ENCODE peak calls at places on chromosomes 4 and X, in five cellular contexts. G is neuronal stem cell, B is H1, H is IMR-90, P is H9. I is an unnamed sample.

GRCh38 chr4:153432971-153433752 is 33.0 kb upstream of the TMEM131L start:
- DNase-seq in H (peak; percentile 64), G (no peak), B (peak; percentile 19), P (peak; percentile 72), I (peak; percentile 91)

GRCh38 chrX:12249997-12250396 is 111.7 kb downstream of the FRMPD4 start:
- DNase-seq in H (peak; percentile 45), B (no peak), P (no peak), G (no peak), I (no peak)

GRCh38 chr4:176319237-176319703 is 496 bp upstream of the SPCS3 start:
- DNase-seq in B (no peak), G (no peak), H (no peak), P (no peak), I (no peak)

GRCh38 chr4:155353923-155354540 is 22.7 kb downstream of the MAP9 start:
- DNase-seq in P (peak; percentile 45), G (peak; percentile 48), B (no peak), H (peak; percentile 46), I (peak; percentile 51)

GRCh38 chrX:75086731-75087195 is 69.3 kb downstream of the ABCB7 start:
- DNase-seq in B (no peak), G (no peak), H (no peak), P (no peak), I (no peak)

GRCh38 chr4:105623099-105623498 is 70.7 kb downstream of the ARHGEF38 start:
- DNase-seq in G (no peak), P (no peak), B (no peak), H (no peak), I (no peak)

GRCh38 chr4:40548256-40548655 is 81.4 kb downstream of the RBM47 start:
- DNase-seq in G (no peak), H (peak; percentile 45), B (no peak), P (no peak), I (peak; percentile 49)

GRCh38 chr4:151049430-151049884 is 34.4 kb upstream of the LRBA start:
- DNase-seq in P (peak; percentile 93), B (peak; percentile 77), G (no peak), H (no peak), I (peak; percentile 93)

GRCh38 chrX:151722241-151722846 is 6.5 kb downstream of the FATE1 start:
- DNase-seq in G (peak; percentile 27), H (no peak), B (peak; percentile 43), P (peak; percentile 82), I (peak; percentile 75)

GRCh38 chrX:134377537-134377936 is 82.4 kb upstream of the HPRT1 start:
- DNase-seq in H (peak; percentile 52), B (no peak), P (no peak), G (no peak), I (peak; percentile 4)

GRCh38 chr4:53899544-53900274 is 164.7 kb downstream of the CHIC2 start:
- DNase-seq in P (no peak), H (peak; percentile 88), B (no peak), G (no peak), I (no peak)

GRCh38 chr4:26061248-26061986 is 147.4 kb downstream of the SMIM20 start:
- DNase-seq in H (peak; percentile 60), G (no peak), B (peak; percentile 25), P (peak; percentile 72), I (peak; percentile 77)

GRCh38 chrX:259692-260355 is 21.4 kb upstream of the PLCXD1 start:
- DNase-seq in H (no peak), G (no peak), P (peak; percentile 93), B (no peak), I (no peak)

GRCh38 chrX:40105791-40106676 is 8.3 kb upstream of the BCOR start:
- DNase-seq in G (no peak), H (no peak), B (no peak), P (peak; percentile 87), I (peak; percentile 54)

GRCh38 chr4:149884046-149884445 is 68.4 kb upstream of the IQCM start:
- DNase-seq in H (no peak), G (no peak), P (no peak), B (no peak), I (no peak)

GRCh38 chr4:7158991-7159390 is 33.3 kb upstream of the SORCS2 start:
- DNase-seq in H (no peak), G (no peak), B (no peak), P (peak; percentile 14), I (no peak)

GRCh38 chr4:152106113-152106763 is 345.4 kb upstream of the GATB start:
- DNase-seq in H (peak; percentile 97), P (no peak), G (no peak), B (no peak), I (peak; percentile 86)

GRCh38 chrX:38175140-38175539 is 45.5 kb downstream of the SRPX start:
- DNase-seq in P (peak; percentile 67), G (peak; percentile 41), B (peak; percentile 7), H (peak; percentile 28), I (peak; percentile 67)

GRCh38 chrX:16851827-16852226 is 18.3 kb downstream of the RBBP7 start:
- DNase-seq in P (no peak), B (no peak), H (no peak), G (no peak), I (no peak)

GRCh38 chr4:40763228-40763716 is 13.5 kb downstream of the NSUN7 start:
- DNase-seq in H (peak; percentile 51), B (no peak), G (no peak), P (no peak), I (peak; percentile 33)

GRCh38 chr4:77695769-77696168 is 90.1 kb downstream of the CXCL13 start:
- DNase-seq in H (peak; percentile 97), P (no peak), B (no peak), G (no peak), I (peak; percentile 71)

GRCh38 chr4:153222790-153223417 is 18.7 kb downstream of the TRIM2 start:
- DNase-seq in G (no peak), P (peak; percentile 56), H (peak; percentile 41), B (no peak), I (peak; percentile 77)

GRCh38 chr4:18882468-18882867 is 860.9 kb upstream of the LCORL start:
- DNase-seq in P (no peak), H (peak; percentile 72), G (peak; percentile 2), B (no peak), I (peak; percentile 79)

GRCh38 chr4:148914734-148915133 is 472.5 kb upstream of the NR3C2 start:
- DNase-seq in B (no peak), G (no peak), P (no peak), H (no peak), I (no peak)

GRCh38 chr4:5970381-5971076 is 47.7 kb downstream of the C4orf50 start:
- DNase-seq in P (no peak), G (no peak), B (no peak), H (no peak), I (no peak)

GRCh38 chrX:110317079-110317819 is 636 bp downstream of the AMMECR1 start:
- DNase-seq in P (no peak), G (peak; percentile 0), B (no peak), H (no peak), I (peak; percentile 16)

GRCh38 chrX:110318664-110318968 is 731 bp upstream of the AMMECR1 start:
- DNase-seq in B (no peak), G (no peak), H (no peak), P (no peak), I (no peak)

GRCh38 chrX:110315541-110315940 is 2.3 kb downstream of the AMMECR1 start:
- DNase-seq in H (no peak), G (no peak), P (no peak), B (no peak), I (no peak)

GRCh38 chrX:110316351-110317078 is 1.4 kb downstream of the AMMECR1 start:
- DNase-seq in G (no peak), H (no peak), P (no peak), B (no peak), I (peak; percentile 1)

DNA sequence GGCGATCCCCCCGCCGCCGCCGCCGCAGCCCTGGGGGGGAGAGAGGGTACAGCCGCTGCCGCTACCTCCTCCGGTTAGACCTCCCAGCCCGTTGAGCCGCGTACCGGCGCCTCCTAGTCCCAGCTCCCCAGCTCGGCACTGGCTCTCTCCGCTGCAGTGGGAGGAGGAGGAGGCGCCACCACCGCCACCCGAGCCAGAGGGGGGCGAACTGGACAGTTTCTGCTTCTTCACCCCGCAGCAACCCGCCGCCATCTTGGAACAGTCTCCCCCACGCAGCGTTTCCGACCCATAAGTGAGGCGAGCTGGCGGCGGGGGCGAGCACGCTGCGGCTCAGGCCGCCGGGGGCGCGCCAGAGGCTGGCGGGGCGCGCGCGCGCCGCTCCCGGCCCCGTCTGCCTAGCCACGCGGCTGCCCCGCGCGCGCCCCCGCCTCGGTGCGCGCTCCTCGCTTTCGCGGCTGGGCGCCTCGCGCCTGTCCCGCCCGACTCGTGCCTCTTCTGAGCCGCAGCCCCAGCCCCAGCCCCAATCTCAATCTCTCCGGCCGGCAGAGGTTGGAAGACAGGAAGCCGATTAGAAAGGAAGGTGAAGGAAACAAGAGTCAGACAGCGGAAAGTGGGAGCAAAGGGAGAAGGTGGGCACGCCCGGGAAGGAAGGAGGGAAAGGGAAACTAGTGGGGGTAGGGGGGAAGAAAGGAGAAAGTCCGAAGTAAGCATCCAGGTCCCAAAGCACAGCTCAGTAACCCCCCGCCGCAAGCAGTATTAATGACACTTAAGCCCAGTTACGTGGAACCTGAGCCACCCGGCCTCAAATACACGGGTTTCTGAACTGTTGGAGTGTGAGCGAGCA is at the start of gene AMMECR1:
- DNase-seq in P (peak; percentile 74), B (no peak), H (peak; percentile 79), G (peak; percentile 72), I (peak; percentile 81)
- H2BK15ac ChIP-seq in P (no peak within 1 kb of the TSS), B (no peak within 1 kb of the TSS), H (peak within 1 kb of the TSS; percentile 81), G (no peak within 1 kb of the TSS), I (no peak within 1 kb of the TSS)

GRCh38 chr4:38128478-38129451 is 168.6 kb downstream of the PTTG2 start:
- DNase-seq in H (peak; percentile 89), B (peak; percentile 59), G (no peak), P (peak; percentile 74), I (peak; percentile 76)
- H3K4ac ChIP-seq in H (peak overlapping the region; percentile 47), B (no peak overlapping the region), G (no peak overlapping the region), P (no peak overlapping the region), I (no peak overlapping the region)

DNA sequence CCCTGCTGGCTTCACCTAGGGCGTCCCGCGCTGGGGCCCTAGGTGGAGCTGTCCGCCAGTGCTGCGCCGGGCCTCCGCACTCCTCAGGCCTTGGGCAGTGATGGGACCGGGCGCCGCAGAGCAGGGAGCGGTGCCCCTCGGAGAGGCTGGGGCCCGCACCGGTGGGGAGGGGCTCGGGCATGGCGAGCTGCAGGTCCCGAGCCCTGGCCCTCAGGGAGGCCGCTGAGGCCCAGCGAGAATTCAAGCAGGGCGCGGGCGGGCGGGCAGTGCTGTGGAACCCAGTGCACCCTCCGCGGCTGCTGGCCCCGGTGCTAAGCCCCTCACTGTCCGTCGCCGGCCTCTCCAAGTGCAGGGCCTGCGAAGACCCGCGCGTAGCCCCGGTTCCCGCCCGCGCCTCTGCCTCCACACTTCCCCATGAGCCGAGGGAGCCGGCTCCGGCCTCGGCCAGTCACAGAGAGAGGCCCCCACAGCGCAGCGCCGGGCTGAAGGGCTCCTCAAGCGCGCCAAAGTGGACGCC is 565.1 kb upstream of the NDST4 start:
- DNase-seq in P (peak; percentile 29), G (no peak), B (no peak), H (no peak), I (no peak)
- H2BK15ac ChIP-seq in P (no peak overlapping the region), G (no peak overlapping the region), B (no peak overlapping the region), H (no peak overlapping the region), I (no peak overlapping the region)

DNA sequence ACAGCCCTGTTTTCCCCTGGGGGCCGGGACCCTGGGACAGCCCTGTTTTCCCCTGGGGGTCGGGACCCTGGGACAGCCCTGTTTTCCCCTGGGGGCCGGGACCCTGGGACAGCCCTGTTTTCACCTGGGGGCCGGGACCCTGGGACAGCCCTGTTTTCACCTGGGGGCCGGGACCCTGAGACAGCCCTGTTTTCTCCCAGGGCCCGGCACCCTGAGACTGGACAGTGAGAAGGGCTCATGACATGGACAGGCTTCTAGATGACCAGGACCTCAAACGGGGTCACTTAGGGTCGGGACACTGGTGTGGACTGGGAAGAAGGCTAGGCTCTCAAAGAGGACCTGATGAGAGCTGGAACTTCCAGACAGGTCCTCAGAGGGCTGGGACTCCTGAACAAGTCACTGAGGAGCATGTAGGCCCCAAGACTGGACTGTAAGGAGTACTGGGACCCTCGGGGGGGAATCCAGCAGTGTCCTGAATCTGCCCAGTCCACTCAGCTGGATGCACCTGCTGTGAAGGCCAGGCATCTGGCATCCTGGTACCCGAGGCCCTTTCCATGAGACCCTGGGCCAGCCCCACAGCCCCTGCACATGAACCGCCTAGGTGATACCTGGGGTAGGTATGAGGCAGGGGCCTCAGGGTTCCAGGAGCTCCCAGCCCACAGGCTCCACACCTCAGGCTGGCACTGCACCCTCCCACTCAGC is 2.4 kb downstream of the PCGF3 start:
- DNase-seq in P (no peak), G (no peak), B (no peak), H (no peak), I (no peak)
- H3K4ac ChIP-seq in P (no peak overlapping the region), G (no peak overlapping the region), B (no peak overlapping the region), H (no peak overlapping the region), I (no peak overlapping the region)